ENCODE peak calls at places on chromosomes 3 and 15, in eight cellular contexts. N, J, R, S, H, Q, E and W are unnamed samples.
A peak's percentile ranks its signal among the peaks of the same experiment; 100 is the strongest.

GRCh38 chr3:20320489-20320888 is 134.5 kb upstream of the SGO1 start:
- DNase-seq in Q (no peak), J (peak; percentile 13), N (no peak), S (no peak), R (no peak), H (no peak), E (no peak), W (no peak)

GRCh38 chr3:138197058-138197457 is 10.0 kb downstream of the ARMC8 start:
- DNase-seq in S (no peak), E (peak; percentile 43), R (peak; percentile 44), H (peak; percentile 40), J (peak; percentile 54), Q (peak; percentile 62), N (peak; percentile 28), W (no peak)

GRCh38 chr15:35549567-35549966 is 3.6 kb upstream of the DPH6 start:
- DNase-seq in E (no peak), H (no peak), Q (peak; percentile 55), R (peak; percentile 84), S (no peak), N (no peak), J (no peak), W (no peak)

GRCh38 chr3:141426404-141427034 is 58.2 kb downstream of the ZBTB38 start:
- DNase-seq in J (peak; percentile 83), Q (peak; percentile 52), S (no peak), E (no peak), H (peak; percentile 73), N (no peak), R (peak; percentile 38), W (no peak)

GRCh38 chr3:119579366-119580147 is at the start of gene ADPRH:
- DNase-seq in J (peak; percentile 90), R (peak; percentile 87), E (peak; percentile 40), S (peak; percentile 27), N (peak; percentile 82), Q (peak; percentile 84), H (peak; percentile 77), W (no peak)

GRCh38 chr15:101451886-101452285 is 37.6 kb downstream of the PCSK6 start:
- DNase-seq in N (no peak), R (no peak), E (no peak), H (peak; percentile 35), S (no peak), J (no peak), Q (no peak), W (no peak)

GRCh38 chr3:117788086-117788485 is 1078.5 kb downstream of the TUSC7 start:
- DNase-seq in H (peak; percentile 83), E (no peak), S (no peak), R (peak; percentile 63), Q (peak; percentile 44), J (no peak), N (peak; percentile 5), W (no peak)

GRCh38 chr3:122982202-122983185 is 45.1 kb downstream of the SEMA5B start:
- DNase-seq in E (no peak), N (no peak), H (no peak), R (peak; percentile 70), Q (peak; percentile 60), S (no peak), J (no peak), W (no peak)

GRCh38 chr3:70824785-70825184 is 512.3 kb upstream of the MDFIC2 start:
- DNase-seq in Q (no peak), N (peak; percentile 93), J (no peak), E (no peak), S (no peak), R (no peak), H (peak; percentile 58), W (no peak)

GRCh38 chr3:155704771-155705559 is 39.9 kb downstream of the PLCH1 start:
- DNase-seq in Q (no peak), R (peak; percentile 46), J (no peak), H (peak; percentile 24), N (peak; percentile 18), S (no peak), E (no peak), W (no peak)

GRCh38 chr3:112304611-112305010 is 10.6 kb upstream of the SLC9C1 start:
- DNase-seq in E (no peak), Q (peak; percentile 55), J (no peak), N (no peak), S (no peak), R (peak; percentile 37), H (peak; percentile 49), W (peak; percentile 27)

GRCh38 chr3:188270423-188270972 is 116.5 kb downstream of the LPP start:
- DNase-seq in H (peak; percentile 86), Q (no peak), N (peak; percentile 60), R (no peak), E (no peak), S (no peak), J (peak; percentile 64), W (no peak)

GRCh38 chr3:159458010-159458409 is 530.6 kb upstream of the IL12A start:
- DNase-seq in N (peak; percentile 98), S (no peak), H (peak; percentile 91), J (peak; percentile 35), E (no peak), Q (peak; percentile 36), R (peak; percentile 9), W (no peak)

GRCh38 chr3:179332240-179332639 is 9.4 kb downstream of the ZNF639 start:
- DNase-seq in J (no peak), H (no peak), R (no peak), N (no peak), S (no peak), Q (no peak), E (no peak), W (no peak)

GRCh38 chr3:32258869-32259268 is 20.4 kb downstream of the CMTM8 start:
- DNase-seq in J (no peak), S (no peak), H (no peak), R (no peak), N (no peak), Q (no peak), E (no peak), W (no peak)

GRCh38 chr15:89785771-89786135 is 9.6 kb downstream of the MESP2 start:
- DNase-seq in H (peak; percentile 35), R (no peak), J (no peak), S (no peak), E (no peak), N (peak; percentile 45), Q (no peak), W (no peak)

GRCh38 chr3:71051893-71052687 is 531.4 kb downstream of the FOXP1 start:
- DNase-seq in R (no peak), N (peak; percentile 78), Q (no peak), H (peak; percentile 54), J (no peak), S (no peak), E (no peak), W (no peak)

GRCh38 chr3:18432752-18433151 is 7.6 kb upstream of the SATB1 start:
- DNase-seq in E (no peak), S (no peak), Q (no peak), R (no peak), N (no peak), J (no peak), H (no peak), W (no peak)

GRCh38 chr15:40092416-40093223 is 16.1 kb downstream of the BMF start:
- DNase-seq in H (peak; percentile 74), S (no peak), E (no peak), N (no peak), J (peak; percentile 91), Q (no peak), R (peak; percentile 67), W (no peak)

GRCh38 chr3:56725175-56725574 is 42.1 kb upstream of the TASOR start:
- DNase-seq in J (no peak), E (peak; percentile 92), R (no peak), S (no peak), N (no peak), Q (no peak), H (no peak), W (no peak)

GRCh38 chr3:149401215-149401925 is 23.9 kb upstream of the TM4SF1 start:
- DNase-seq in H (peak; percentile 48), N (peak; percentile 90), J (peak; percentile 61), Q (no peak), S (no peak), R (no peak), E (no peak), W (peak; percentile 2)

DNA sequence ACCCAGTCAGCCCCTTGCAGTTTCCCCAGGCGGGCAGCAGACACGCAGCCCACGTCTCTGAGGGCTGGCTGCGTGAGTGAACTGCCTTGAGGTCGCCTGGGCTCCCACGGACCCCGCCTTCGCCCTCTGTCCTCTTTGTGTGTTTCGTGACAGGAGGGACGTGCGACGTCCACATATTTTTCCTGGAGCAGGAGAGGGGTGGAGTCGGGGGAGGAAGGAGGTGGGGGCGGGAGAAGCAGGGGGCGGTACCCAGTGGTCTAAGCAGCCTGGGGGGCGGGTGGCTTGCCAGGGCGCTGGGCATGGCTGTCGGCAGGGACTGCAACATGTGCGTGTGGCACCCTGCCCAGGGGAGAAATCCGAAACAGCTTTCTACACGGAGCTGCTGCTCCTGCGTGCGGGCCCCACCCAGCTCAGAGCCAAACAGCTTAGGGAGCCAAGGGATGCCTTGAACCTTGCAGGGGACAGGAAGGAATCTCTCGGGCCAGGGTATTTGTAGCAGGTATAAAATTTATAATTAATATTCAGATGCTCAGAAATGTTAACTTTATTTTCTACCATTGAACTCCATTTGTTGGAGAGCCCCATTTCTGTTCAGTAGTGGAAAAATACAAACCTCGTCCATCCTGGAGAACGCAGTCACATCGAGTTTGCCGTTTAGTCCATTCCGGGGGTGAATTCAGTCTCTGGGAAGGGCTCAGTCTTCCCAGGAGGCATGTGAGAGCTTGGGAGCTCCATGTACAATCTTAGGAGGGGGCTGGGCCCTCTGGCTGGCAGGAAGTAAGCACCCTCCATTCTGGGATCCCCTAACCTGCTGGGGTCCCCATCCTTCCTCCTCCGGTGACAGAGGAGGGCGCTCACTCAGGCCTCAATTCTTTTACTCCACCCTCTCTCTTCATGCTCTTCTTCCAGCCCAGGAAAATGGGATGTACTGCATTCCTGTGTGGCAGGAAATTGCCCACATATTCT is 79.1 kb upstream of the MEF2A start:
- DNase-seq in J (peak; percentile 82), E (no peak), R (peak; percentile 56), S (peak; percentile 10), Q (peak; percentile 55), H (peak; percentile 91), N (peak; percentile 62), W (no peak)
- H2AFZ ChIP-seq in J (peak overlapping the region; percentile 63), E (no peak overlapping the region), R (peak overlapping the region; percentile 96), S (peak overlapping the region; percentile 74), Q (peak overlapping the region; percentile 99), H (peak overlapping the region; percentile 90), N (peak overlapping the region; percentile 76), W (no peak overlapping the region)

GRCh38 chr15:68801572-68802148 is 19.0 kb downstream of the ANP32A start:
- DNase-seq in S (no peak), R (no peak), Q (no peak), N (no peak), J (no peak), E (no peak), H (no peak), W (no peak)
- TF ChIP-seq EZH2phosphoT487 in S (no peak), R (no peak), Q (no peak), N (no peak), J (no peak), E (no peak), H (no peak), W (no peak)

GRCh38 chr15:59105839-59106238 is 893 bp downstream of the CCNB2 start:
- DNase-seq in S (no peak), R (no peak), J (no peak), Q (peak; percentile 22), H (no peak), N (peak; percentile 37), E (peak; percentile 11), W (peak; percentile 39)
- H2AFZ ChIP-seq in S (peak overlapping the region; percentile 29), R (peak overlapping the region; percentile 89), J (peak overlapping the region; percentile 73), Q (no peak overlapping the region), H (peak overlapping the region; percentile 94), N (peak overlapping the region; percentile 90), E (peak overlapping the region; percentile 82), W (peak overlapping the region; percentile 98)

DNA sequence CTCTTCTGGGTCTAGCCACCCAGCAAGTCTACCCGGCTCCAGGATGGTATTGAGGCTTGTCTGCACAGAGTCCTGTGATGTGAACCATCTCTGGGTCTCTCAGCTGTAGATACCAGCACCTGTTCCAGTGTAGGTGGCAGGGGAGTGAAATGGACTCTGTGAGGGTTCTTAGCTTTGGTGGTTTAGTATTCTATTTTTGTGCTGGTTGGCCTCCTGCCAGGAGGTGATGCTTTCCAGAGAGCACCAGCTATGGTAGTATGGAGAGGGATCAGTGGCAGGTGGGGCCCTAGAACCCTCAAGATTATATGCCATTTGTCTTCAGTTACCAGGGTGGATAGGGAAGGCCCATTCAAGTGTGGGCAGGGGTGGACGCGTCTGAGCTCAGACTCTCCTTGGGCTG is 283.4 kb upstream of the LYSMD4 start:
- DNase-seq in H (no peak), S (no peak), J (no peak), E (no peak), N (no peak), R (no peak), Q (no peak), W (no peak)
- TF ChIP-seq EZH2phosphoT487 in H (no peak), S (no peak), J (no peak), E (no peak), N (no peak), R (no peak), Q (no peak), W (no peak)